ENCODE peak calls at places on chromosome 14, in ten cellular contexts. T is M059J; L is CD8-positive, alpha-beta memory T cell; U is germinal center; C is osteocyte; J is Caki2; S is AG04449; W is fibroblast of the aortic adventitia; A is neural crest cell; E is activated CD4-positive, CD25-positive, alpha-beta regulatory T cell treated with anti-CD3 and anti-CD28 coated beads, Interleukin-2, amount 50 U/mL, for 72 hours. O is an unnamed sample.

GRCh38 chr14:51554953-51555352 is 96.8 kb upstream of the FRMD6 start:
- DNase-seq in T (peak; percentile 75), L (no peak), U (no peak), C (no peak), J (no peak), S (no peak), W (peak; percentile 48), A (no peak), E (no peak), O (peak; percentile 5)

GRCh38 chr14:34722723-34723545 is 8.5 kb upstream of the CFL2 start:
- DNase-seq in T (peak; percentile 66), L (peak; percentile 20), U (peak; percentile 66), C (no peak), J (peak; percentile 52), S (no peak), W (peak; percentile 78), A (peak; percentile 39), E (no peak), O (peak; percentile 57)

GRCh38 chr14:77663289-77663688 is 44.5 kb downstream of the ALKBH1 start:
- DNase-seq in T (peak; percentile 89), L (no peak), U (no peak), C (no peak), J (peak; percentile 32), S (no peak), W (peak; percentile 69), A (no peak), E (no peak), O (no peak)

GRCh38 chr14:101177301-101178055 is 274.0 kb upstream of the RTL1 start:
- DNase-seq in T (no peak), L (no peak), U (no peak), C (peak; percentile 82), J (no peak), S (no peak), W (no peak), A (no peak), E (no peak), O (no peak)

GRCh38 chr14:84453541-84453940 is 1076.4 kb upstream of the FLRT2 start:
- DNase-seq in T (no peak), L (no peak), U (no peak), C (no peak), J (no peak), S (no peak), W (no peak), A (no peak), E (no peak), O (no peak)

GRCh38 chr14:36721877-36722276 is 60.2 kb downstream of the PAX9 start:
- DNase-seq in T (no peak), L (no peak), U (no peak), C (no peak), J (no peak), S (no peak), W (no peak), A (no peak), E (no peak), O (no peak)

GRCh38 chr14:23579739-23580138 is 1.1 kb upstream of the JPH4 start:
- DNase-seq in T (no peak), L (no peak), U (no peak), C (no peak), J (no peak), S (no peak), W (no peak), A (no peak), E (no peak), O (no peak)

GRCh38 chr14:35337074-35337556 is 44.9 kb downstream of the PSMA6 start:
- DNase-seq in T (no peak), L (no peak), U (no peak), C (no peak), J (no peak), S (no peak), W (no peak), A (no peak), E (no peak), O (no peak)

GRCh38 chr14:76870146-76870545 is 43.9 kb downstream of the LRRC74A start:
- DNase-seq in T (peak; percentile 15), L (no peak), U (no peak), C (no peak), J (no peak), S (no peak), W (no peak), A (no peak), E (no peak), O (no peak)

GRCh38 chr14:94062344-94062904 is 18.6 kb downstream of the DDX24 start:
- DNase-seq in T (peak; percentile 78), L (no peak), U (no peak), C (no peak), J (peak; percentile 27), S (peak; percentile 34), W (peak; percentile 32), A (no peak), E (no peak), O (no peak)

GRCh38 chr14:52834440-52834842 is 43.0 kb upstream of the GNPNAT1 start:
- DNase-seq in T (peak; percentile 82), L (no peak), U (no peak), C (no peak), J (peak; percentile 7), S (peak; percentile 87), W (peak; percentile 88), A (no peak), E (no peak), O (no peak)

GRCh38 chr14:61547186-61548121 is 147.9 kb upstream of the HIF1A start:
- DNase-seq in T (peak; percentile 92), L (no peak), U (no peak), C (no peak), J (no peak), S (peak; percentile 83), W (peak; percentile 86), A (no peak), E (no peak), O (no peak)

GRCh38 chr14:20440465-20440864 is 4.5 kb upstream of the KLHL33 start:
- DNase-seq in T (no peak), L (no peak), U (no peak), C (no peak), J (no peak), S (no peak), W (no peak), A (no peak), E (no peak), O (no peak)

GRCh38 chr14:58861546-58861945 is 223.8 kb downstream of the DACT1 start:
- DNase-seq in T (no peak), L (no peak), U (no peak), C (no peak), J (no peak), S (no peak), W (peak; percentile 44), A (no peak), E (no peak), O (no peak)

GRCh38 chr14:59439256-59440015 is 25.7 kb downstream of the GPR135 start:
- DNase-seq in T (no peak), L (no peak), U (no peak), C (no peak), J (no peak), S (peak; percentile 52), W (peak; percentile 93), A (no peak), E (no peak), O (no peak)

GRCh38 chr14:91254456-91254855 is 10.0 kb upstream of the GPR68 start:
- DNase-seq in T (no peak), L (peak; percentile 18), U (no peak), C (no peak), J (no peak), S (no peak), W (no peak), A (no peak), E (no peak), O (peak; percentile 47)

GRCh38 chr14:94439453-94440057 is 13.0 kb downstream of the SERPINA11 start:
- DNase-seq in T (no peak), L (no peak), U (peak; percentile 34), C (no peak), J (no peak), S (no peak), W (no peak), A (no peak), E (no peak), O (no peak)

GRCh38 chr14:72045271-72045670 is 113.0 kb downstream of the RGS6 start:
- DNase-seq in T (no peak), L (no peak), U (no peak), C (no peak), J (no peak), S (no peak), W (no peak), A (no peak), E (no peak), O (no peak)